ENCODE peak calls at places on chromosome 3, in five cellular contexts. One of them, this sample, is unnamed.

GRCh38 chr3:36893137-36893557 is 51.7 kb downstream of the TRANK1 start:
- DNase-seq in GM10248: peak; percentile 45
- DNase-seq in A549: peak; percentile 63
- DNase-seq in T-helper 2 cell: peak; percentile 67
- DNase-seq in uterus: no peak
- DNase-seq in this sample: peak; percentile 64

GRCh38 chr3:190155752-190156151 is 35.1 kb upstream of the P3H2 start:
- DNase-seq in uterus: no peak
- DNase-seq in GM10248: no peak
- DNase-seq in T-helper 2 cell: no peak
- DNase-seq in A549: no peak
- DNase-seq in this sample: no peak

GRCh38 chr3:14279706-14280061 is 101.1 kb downstream of the LSM3 start:
- DNase-seq in GM10248: no peak
- DNase-seq in A549: no peak
- DNase-seq in uterus: no peak
- DNase-seq in T-helper 2 cell: no peak
- DNase-seq in this sample: no peak

GRCh38 chr3:59436164-59436958 is 386.5 kb upstream of the CFAP20DC start:
- DNase-seq in T-helper 2 cell: no peak
- DNase-seq in GM10248: no peak
- DNase-seq in uterus: no peak
- DNase-seq in A549: no peak
- DNase-seq in this sample: no peak

GRCh38 chr3:155676252-155676981 is 68.5 kb downstream of the PLCH1 start:
- DNase-seq in GM10248: no peak
- DNase-seq in T-helper 2 cell: no peak
- DNase-seq in A549: peak; percentile 13
- DNase-seq in uterus: peak; percentile 14
- DNase-seq in this sample: no peak

GRCh38 chr3:25585361-25586166 is 79.1 kb downstream of the TOP2B start:
- DNase-seq in GM10248: no peak
- DNase-seq in uterus: no peak
- DNase-seq in A549: no peak
- DNase-seq in T-helper 2 cell: no peak
- DNase-seq in this sample: no peak

GRCh38 chr3:150520408-150520807 is 25.9 kb downstream of the SERP1 start:
- DNase-seq in A549: no peak
- DNase-seq in GM10248: no peak
- DNase-seq in T-helper 2 cell: no peak
- DNase-seq in uterus: no peak
- DNase-seq in this sample: no peak

GRCh38 chr3:66037330-66037985 is 1.3 kb downstream of the MAGI1 start:
- DNase-seq in GM10248: peak; percentile 44
- DNase-seq in T-helper 2 cell: no peak
- DNase-seq in A549: peak; percentile 26
- DNase-seq in uterus: peak; percentile 28
- DNase-seq in this sample: no peak